ENCODE peak calls at places on chromosomes 1 and 21, in seven cellular contexts. S, C, K, I, U, H and P are unnamed samples.

GRCh38 chr1:111978695-111979094 is 10.8 kb downstream of the KCND3 start:
- DNase-seq in I (no peak), U (no peak), S (no peak), K (no peak), C (no peak), H (no peak), P (no peak)

GRCh38 chr1:151146072-151146415 is 387 bp downstream of the SEMA6C start:
- DNase-seq in C (no peak), H (no peak), I (no peak), U (peak; percentile 52), S (peak; percentile 53), K (no peak), P (no peak)

GRCh38 chr1:20037877-20038276 is 32.1 kb upstream of the PLA2G5 start:
- DNase-seq in C (no peak), H (no peak), U (no peak), I (no peak), K (no peak), S (no peak), P (no peak)

GRCh38 chr1:9406111-9406510 is 113.4 kb downstream of the SPSB1 start:
- DNase-seq in H (no peak), S (no peak), U (no peak), C (no peak), K (no peak), I (no peak), P (no peak)

GRCh38 chr1:245765241-245766000 is 610.6 kb downstream of the KIF26B start:
- DNase-seq in U (no peak), H (no peak), I (no peak), K (no peak), C (no peak), S (no peak), P (peak; percentile 52)

GRCh38 chr1:210239295-210240155 is 6.9 kb downstream of the SERTAD4 start:
- DNase-seq in H (peak; percentile 82), S (no peak), C (no peak), I (peak; percentile 48), U (peak; percentile 62), K (no peak), P (peak; percentile 42)

GRCh38 chr1:67313934-67314671 is 6.4 kb downstream of the IL12RB2 start:
- DNase-seq in C (no peak), H (no peak), U (no peak), K (no peak), I (no peak), S (no peak), P (no peak)

GRCh38 chr21:32976791-32977190 is 48.9 kb upstream of the OLIG2 start:
- DNase-seq in C (no peak), U (no peak), H (no peak), S (no peak), I (no peak), K (no peak), P (no peak)

GRCh38 chr1:173128737-173129136 is 78.0 kb upstream of the TNFSF18 start:
- DNase-seq in K (no peak), I (no peak), C (no peak), H (no peak), U (no peak), S (no peak), P (no peak)

GRCh38 chr1:214107322-214108096 is 119.7 kb downstream of the PROX1 start:
- DNase-seq in I (no peak), U (no peak), S (no peak), H (no peak), K (no peak), C (no peak), P (no peak)

GRCh38 chr1:114314098-114314497 is 160.4 kb upstream of the SYT6 start:
- DNase-seq in K (no peak), C (no peak), H (peak; percentile 35), I (no peak), U (no peak), S (no peak), P (no peak)

GRCh38 chr1:54163051-54163450 is 10.3 kb upstream of the CDCP2 start:
- DNase-seq in K (no peak), C (peak; percentile 23), S (no peak), H (no peak), I (no peak), U (no peak), P (no peak)

GRCh38 chr1:20102875-20103274 is 16.5 kb downstream of the PLA2G2D start:
- DNase-seq in U (no peak), K (no peak), S (no peak), I (no peak), H (no peak), C (no peak), P (no peak)

GRCh38 chr1:53368314-53369033 is 40.6 kb upstream of the LRP8 start:
- DNase-seq in K (no peak), U (peak; percentile 79), I (peak; percentile 32), S (peak; percentile 46), C (peak; percentile 61), H (no peak), P (no peak)

GRCh38 chr1:85484264-85484663 is 19.3 kb upstream of the DDAH1 start:
- DNase-seq in H (no peak), C (no peak), U (no peak), I (no peak), S (no peak), K (no peak), P (no peak)

DNA sequence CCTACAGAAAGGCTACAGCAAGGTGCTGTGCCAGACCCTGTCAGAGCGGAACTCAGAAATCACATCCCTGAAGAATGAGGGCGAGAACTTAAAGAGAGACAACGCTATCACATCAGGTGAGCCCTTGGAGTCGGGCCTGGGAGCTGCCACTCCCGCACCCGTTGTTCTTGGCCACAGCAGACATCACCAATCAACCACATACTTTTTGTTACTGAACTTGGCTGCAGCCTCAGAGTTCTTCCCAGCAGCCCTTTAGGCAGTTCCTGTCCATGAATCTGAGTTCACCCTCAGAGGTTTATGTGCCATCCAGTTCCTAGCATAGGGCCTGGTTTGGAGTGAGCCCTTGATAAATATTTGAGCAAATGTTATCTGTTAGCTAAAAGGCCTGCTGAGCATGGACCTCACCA is 61.6 kb downstream of the FHAD1 start:
- DNase-seq in S (no peak), I (no peak), U (no peak), C (no peak), K (no peak), H (no peak), P (no peak)
- TF ChIP-seq CTCF in S (no peak), I (no peak), U (no peak), C (no peak), K (no peak), H (no peak), P (no peak)

GRCh38 chr1:25695066-25695990 is 78.7 kb downstream of the MAN1C1 start:
- DNase-seq in S (no peak), K (peak; percentile 90), C (peak; percentile 80), U (no peak), H (peak; percentile 86), I (peak; percentile 73), P (peak; percentile 90)
- TF ChIP-seq CTCF in S (no peak), K (peak; percentile 42), C (peak; percentile 42), U (peak; percentile 32), H (peak; percentile 27), I (no peak), P (peak; percentile 43)

DNA sequence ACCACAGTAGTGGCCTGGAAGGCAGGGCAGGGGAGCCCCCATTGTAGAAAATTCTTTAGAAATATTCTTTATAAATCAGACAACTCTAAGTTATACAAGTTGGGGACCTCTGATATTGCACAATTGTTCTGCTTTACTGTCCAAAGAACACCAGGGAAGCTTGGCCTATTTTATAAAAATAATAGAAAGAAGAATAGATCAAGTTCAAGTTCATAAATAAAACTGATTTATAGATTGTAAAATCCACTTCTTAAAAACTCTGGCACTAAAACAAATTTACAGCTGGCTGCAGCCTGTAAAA is 55.0 kb upstream of the GALNT2 start:
- DNase-seq in H (no peak), U (no peak), I (no peak), S (no peak), C (no peak), K (no peak), P (no peak)
- TF ChIP-seq CTCF in H (no peak), U (no peak), I (no peak), S (no peak), C (no peak), K (no peak), P (no peak)

DNA sequence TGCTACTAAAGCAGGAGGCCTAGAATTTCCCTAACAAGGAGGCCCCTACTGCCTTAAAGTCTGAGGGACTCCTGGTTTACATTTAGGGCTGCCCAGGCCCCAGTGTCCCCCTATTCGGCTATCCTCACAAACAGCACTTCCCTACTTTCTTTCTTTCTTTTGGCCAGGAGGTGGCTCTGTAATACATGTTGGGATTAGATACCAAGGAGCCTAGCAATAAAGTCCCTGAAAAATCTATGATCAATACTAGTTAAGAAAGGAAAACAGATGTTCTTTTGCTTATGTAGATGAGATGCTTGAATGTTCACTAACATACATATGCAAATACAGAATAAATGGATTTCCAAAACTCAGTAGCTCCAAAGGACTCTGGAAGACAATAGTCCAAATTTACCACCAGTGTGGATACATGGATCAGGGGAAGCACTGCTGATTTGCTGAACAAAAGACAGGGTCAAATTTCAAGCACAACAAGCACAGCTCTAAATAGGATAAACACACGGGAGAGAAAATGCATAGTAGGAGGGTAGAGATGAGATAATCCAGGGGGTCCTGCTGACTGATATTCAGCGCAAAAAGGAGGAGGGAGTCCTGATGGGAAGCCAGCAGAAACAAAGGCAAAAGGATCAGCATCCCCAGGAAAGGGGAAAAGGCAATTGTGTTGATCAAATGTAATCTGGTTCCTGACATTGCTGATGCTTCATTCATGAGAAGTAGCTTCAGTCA is 240.0 kb downstream of the NUF2 start:
- DNase-seq in S (no peak), K (no peak), H (no peak), C (no peak), I (no peak), U (peak; percentile 10), P (no peak)
- TF ChIP-seq CTCF in S (no peak), K (peak; percentile 19), H (peak; percentile 52), C (peak; percentile 31), I (peak; percentile 17), U (peak; percentile 48), P (peak; percentile 54)

GRCh38 chr1:62924983-62925790 is 141.3 kb downstream of the ATG4C start:
- DNase-seq in U (no peak), H (no peak), I (no peak), K (no peak), S (no peak), C (no peak), P (no peak)

DNA sequence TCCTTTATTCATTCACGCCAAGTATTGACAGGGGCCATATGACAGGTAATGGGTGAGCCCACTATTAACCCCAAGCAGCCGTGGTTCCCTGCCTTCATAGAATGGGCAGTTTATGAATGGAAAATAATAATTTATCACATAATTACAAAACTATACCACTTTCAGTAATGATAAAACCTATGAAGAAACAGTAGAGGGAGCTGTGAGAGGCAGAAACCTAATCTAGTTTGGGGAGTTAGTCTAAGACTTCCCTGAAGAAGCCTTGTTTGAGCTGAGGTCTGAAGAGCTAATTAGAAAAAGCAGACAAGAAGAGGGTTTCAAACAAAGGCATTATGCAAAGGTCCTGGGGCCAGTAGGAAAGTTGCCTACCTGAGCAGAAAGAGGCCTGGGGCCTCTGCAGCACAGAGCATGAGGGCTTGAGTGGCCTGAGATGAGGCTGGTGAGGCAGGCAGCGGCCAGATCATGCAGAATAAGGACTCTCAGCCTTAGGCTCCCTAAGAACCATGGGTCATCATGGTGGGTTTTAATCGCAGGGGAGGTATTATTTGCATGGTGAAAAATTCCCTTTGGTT is 142.8 kb downstream of the ATG4C start:
- DNase-seq in S (no peak), H (no peak), K (no peak), C (no peak), U (no peak), I (no peak), P (no peak)
- TF ChIP-seq CTCF in S (no peak), H (no peak), K (no peak), C (no peak), U (peak; percentile 25), I (no peak), P (peak; percentile 51)